ENCODE peak calls at places on chromosomes 13 and 19, in ten cellular contexts. H is thoracic aorta, P is AG10803, V is endothelial cell of umbilical vein, M is lower lobe of right lung, R is colonic mucosa, F is esophagus squamous epithelium, I is fibroblast of the aortic adventitia, K is fibroblast of mammary gland, S is stomach. L is an unnamed sample.

GRCh38 chr13:110593430-110594130 is 21.8 kb upstream of the NAXD start:
- DNase-seq in K (peak; percentile 75), P (peak; percentile 54), F (no peak), R (no peak), V (peak; percentile 63), S (no peak), H (no peak), M (no peak), I (peak; percentile 67), L (no peak)

GRCh38 chr19:9793051-9793591 is 24.6 kb upstream of the ZNF846 start:
- DNase-seq in S (peak; percentile 51), V (no peak), M (peak; percentile 78), H (peak; percentile 31), P (peak; percentile 36), K (peak; percentile 54), I (peak; percentile 41), R (peak; percentile 70), F (no peak), L (no peak)

GRCh38 chr13:49784886-49785570 is 7.5 kb downstream of the KPNA3 start:
- DNase-seq in H (no peak), R (no peak), K (peak; percentile 18), V (no peak), M (no peak), P (peak; percentile 1), I (no peak), S (no peak), F (no peak), L (no peak)

GRCh38 chr13:36000028-36000427 is 131.2 kb downstream of the DCLK1 start:
- DNase-seq in M (no peak), P (no peak), S (no peak), I (no peak), K (no peak), F (no peak), V (no peak), H (no peak), R (no peak), L (no peak)

GRCh38 chr13:49958321-49958720 is 22.2 kb upstream of the SPRYD7 start:
- DNase-seq in M (no peak), K (peak; percentile 3), F (no peak), I (peak; percentile 8), H (no peak), R (no peak), P (peak; percentile 39), V (no peak), S (no peak), L (no peak)

GRCh38 chr19:41932259-41933130 is 4.2 kb upstream of the ERFL start:
- DNase-seq in K (no peak), V (no peak), R (no peak), F (no peak), H (no peak), P (no peak), S (no peak), I (no peak), M (no peak), L (no peak)

GRCh38 chr13:25659091-25659502 is 287.3 kb downstream of the ATP8A2 start:
- DNase-seq in M (no peak), K (no peak), P (no peak), S (peak; percentile 36), H (no peak), V (no peak), F (no peak), R (no peak), I (no peak), L (no peak)

GRCh38 chr19:10353793-10354391 is 14.5 kb upstream of the ICAM3 start:
- DNase-seq in H (no peak), F (no peak), M (no peak), I (peak; percentile 12), R (no peak), V (peak; percentile 33), P (no peak), S (no peak), K (peak; percentile 41), L (no peak)

GRCh38 chr19:30316000-30316491 is 56.1 kb upstream of the ZNF536 start:
- DNase-seq in R (no peak), I (no peak), H (no peak), K (no peak), F (no peak), M (no peak), V (no peak), P (no peak), S (no peak), L (no peak)
- TF ChIP-seq CTCF in R (no peak), I (no peak), H (no peak), K (no peak), F (no peak), M (no peak), V (no peak), P (no peak), S (no peak), L (no peak)

GRCh38 chr13:74201530-74201929 is 67.3 kb upstream of the KLF12 start:
- DNase-seq in V (no peak), P (peak; percentile 25), R (no peak), K (no peak), H (no peak), F (no peak), S (no peak), I (peak; percentile 22), M (no peak), L (no peak)

GRCh38 chr13:74204606-74205312 is 70.6 kb upstream of the KLF12 start:
- DNase-seq in M (no peak), P (peak; percentile 75), F (no peak), R (no peak), H (no peak), V (no peak), S (no peak), K (peak; percentile 32), I (peak; percentile 34), L (no peak)

GRCh38 chr13:74200081-74200480 is 65.9 kb upstream of the KLF12 start:
- DNase-seq in S (no peak), M (no peak), K (no peak), R (no peak), P (peak; percentile 44), F (no peak), I (no peak), H (no peak), V (no peak), L (no peak)

GRCh38 chr13:74203576-74203975 is 69.4 kb upstream of the KLF12 start:
- DNase-seq in P (peak; percentile 38), R (no peak), H (no peak), S (no peak), V (no peak), M (no peak), I (no peak), K (peak; percentile 27), F (no peak), L (no peak)

GRCh38 chr13:74202129-74202528 is 67.9 kb upstream of the KLF12 start:
- DNase-seq in S (no peak), K (no peak), V (no peak), P (no peak), H (no peak), R (no peak), M (no peak), F (no peak), I (peak; percentile 74), L (no peak)
- H3K4me3 ChIP-seq in S (no peak overlapping the region), K (no peak overlapping the region), V (no peak overlapping the region), P (no peak overlapping the region), H (no peak overlapping the region), R (no peak overlapping the region), M (no peak overlapping the region), F (no peak overlapping the region), I (no peak overlapping the region), L (no peak overlapping the region)

DNA sequence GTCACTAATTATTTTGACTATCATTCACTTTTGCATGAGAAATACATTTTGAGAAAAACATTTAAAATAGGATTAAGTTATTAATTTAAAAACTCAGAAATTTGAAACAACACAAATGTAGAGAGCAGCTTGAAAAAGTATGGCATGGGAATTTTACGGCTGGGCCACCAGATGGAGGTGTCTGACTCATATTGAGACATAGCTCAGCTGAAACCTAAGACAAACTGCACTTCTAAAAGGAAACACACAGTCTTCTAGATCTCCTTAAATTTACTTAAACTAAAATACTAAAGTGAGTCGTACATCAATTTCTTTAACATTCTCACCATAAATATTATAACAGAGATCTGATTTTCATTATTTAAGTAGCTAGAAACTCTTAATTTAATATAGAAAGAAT is 41.9 kb upstream of the POSTN start:
- DNase-seq in S (no peak), I (peak; percentile 89), F (no peak), R (no peak), K (peak; percentile 81), V (peak; percentile 79), H (no peak), M (no peak), P (peak; percentile 81), L (peak; percentile 47)
- TF ChIP-seq CTCF in S (peak; percentile 42), I (peak; percentile 73), F (peak; percentile 6), R (no peak), K (peak; percentile 73), V (peak; percentile 47), H (peak; percentile 49), M (peak; percentile 24), P (peak; percentile 88), L (peak; percentile 78)

DNA sequence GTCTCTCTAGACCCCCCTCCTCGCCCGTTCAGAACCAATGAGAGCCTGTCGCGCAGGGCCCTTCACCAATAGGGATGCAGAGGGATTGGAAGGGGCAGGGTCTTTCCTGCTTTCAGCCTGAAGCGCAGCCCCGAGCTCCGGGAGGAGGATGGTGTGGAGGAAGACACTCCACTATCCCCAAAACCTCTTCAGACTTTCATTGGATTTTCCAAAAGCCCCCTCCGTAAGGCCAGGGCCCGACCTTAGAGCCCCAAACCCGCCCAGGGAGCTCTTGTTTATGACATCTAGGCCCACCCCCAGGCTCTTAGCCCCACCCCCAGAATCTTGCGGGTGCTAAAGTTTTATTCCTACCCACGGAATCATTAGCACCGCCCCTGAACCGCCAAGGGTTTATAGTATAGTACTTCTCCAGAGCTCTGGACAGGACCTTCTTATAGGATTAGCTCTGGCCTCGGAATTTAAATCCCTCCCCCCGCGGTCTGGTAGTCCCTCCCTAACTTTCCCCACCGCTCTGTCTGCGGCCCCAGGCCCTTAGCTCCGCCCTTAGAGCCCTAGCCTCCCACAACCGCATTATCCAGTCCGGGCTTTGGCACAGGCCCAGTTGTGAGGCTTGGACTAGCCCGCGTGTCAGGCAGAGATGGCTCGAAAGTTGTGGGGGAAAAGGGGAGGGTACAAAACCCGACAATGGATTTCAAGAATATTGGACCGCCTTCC is 6.6 kb upstream of the EML2 start:
- DNase-seq in R (peak; percentile 71), H (no peak), S (peak; percentile 88), M (peak; percentile 76), V (peak; percentile 94), F (peak; percentile 16), P (peak; percentile 70), I (peak; percentile 69), K (peak; percentile 74), L (peak; percentile 100)
- H3K4me3 ChIP-seq in R (no peak overlapping the region), H (peak overlapping the region; percentile 64), S (peak overlapping the region; percentile 33), M (peak overlapping the region; percentile 54), V (peak overlapping the region; percentile 7), F (peak overlapping the region; percentile 33), P (peak overlapping the region; percentile 62), I (peak overlapping the region; percentile 55), K (peak overlapping the region; percentile 57), L (peak overlapping the region; percentile 61)

GRCh38 chr19:47377801-47378200 is 28.7 kb downstream of the DHX34 start:
- DNase-seq in H (no peak), R (no peak), F (no peak), K (no peak), I (no peak), P (no peak), S (no peak), M (no peak), V (no peak), L (no peak)
- TF ChIP-seq CTCF in H (no peak), R (no peak), F (no peak), K (no peak), I (no peak), P (no peak), S (no peak), M (no peak), V (no peak), L (no peak)